ENCODE peak calls at places on chromosomes 1 and 21, in eight cellular contexts. One of them, this sample, is unnamed.

GRCh38 chr1:219858980-219859379 is 69.4 kb downstream of the SLC30A10 start:
- DNase-seq in adipocyte: no peak
- DNase-seq in IMR-90: no peak
- DNase-seq in fibroblast of lung: no peak
- DNase-seq in endothelial cell of umbilical vein: no peak
- DNase-seq in GM23248: no peak
- DNase-seq in NT2/D1: no peak
- DNase-seq in kidney: no peak
- DNase-seq in this sample: peak

GRCh38 chr1:9908846-9909221 is 1.2 kb downstream of the CTNNBIP1 start:
- DNase-seq in NT2/D1: no peak
- DNase-seq in IMR-90: no peak
- DNase-seq in adipocyte: no peak
- DNase-seq in endothelial cell of umbilical vein: no peak
- DNase-seq in kidney: peak
- DNase-seq in fibroblast of lung: no peak
- DNase-seq in GM23248: no peak
- DNase-seq in this sample: no peak

GRCh38 chr1:57590978-57591377 is 167.1 kb upstream of the DAB1 start:
- DNase-seq in adipocyte: no peak
- DNase-seq in kidney: no peak
- DNase-seq in NT2/D1: no peak
- DNase-seq in fibroblast of lung: no peak
- DNase-seq in IMR-90: no peak
- DNase-seq in endothelial cell of umbilical vein: no peak
- DNase-seq in GM23248: no peak
- DNase-seq in this sample: no peak

GRCh38 chr1:118979754-118980270 is 8.3 kb downstream of the TBX15 start:
- DNase-seq in GM23248: peak
- DNase-seq in fibroblast of lung: no peak
- DNase-seq in kidney: no peak
- DNase-seq in IMR-90: no peak
- DNase-seq in endothelial cell of umbilical vein: no peak
- DNase-seq in NT2/D1: no peak
- DNase-seq in adipocyte: no peak
- DNase-seq in this sample: no peak

GRCh38 chr21:36713746-36714145 is 14.8 kb downstream of the SIM2 start:
- DNase-seq in endothelial cell of umbilical vein: no peak
- DNase-seq in NT2/D1: no peak
- DNase-seq in fibroblast of lung: no peak
- DNase-seq in IMR-90: no peak
- DNase-seq in GM23248: no peak
- DNase-seq in adipocyte: no peak
- DNase-seq in kidney: no peak
- DNase-seq in this sample: no peak

GRCh38 chr1:220497220-220497756 is 30.6 kb upstream of the MARK1 start:
- DNase-seq in fibroblast of lung: no peak
- DNase-seq in IMR-90: no peak
- DNase-seq in kidney: no peak
- DNase-seq in endothelial cell of umbilical vein: no peak
- DNase-seq in adipocyte: no peak
- DNase-seq in GM23248: no peak
- DNase-seq in NT2/D1: no peak
- DNase-seq in this sample: no peak

GRCh38 chr1:7956218-7957032 is 5.1 kb upstream of the PARK7 start:
- DNase-seq in adipocyte: peak
- DNase-seq in IMR-90: peak
- DNase-seq in endothelial cell of umbilical vein: no peak
- DNase-seq in kidney: no peak
- DNase-seq in fibroblast of lung: peak
- DNase-seq in GM23248: peak
- DNase-seq in NT2/D1: no peak
- DNase-seq in this sample: no peak

GRCh38 chr1:43329995-43330751 is 7.4 kb upstream of the MPL start:
- DNase-seq in adipocyte: peak
- DNase-seq in IMR-90: peak
- DNase-seq in fibroblast of lung: peak
- DNase-seq in kidney: peak
- DNase-seq in NT2/D1: peak
- DNase-seq in endothelial cell of umbilical vein: peak
- DNase-seq in GM23248: peak
- DNase-seq in this sample: no peak

GRCh38 chr1:201511925-201512539 is 5.1 kb upstream of the CSRP1 start:
- DNase-seq in endothelial cell of umbilical vein: peak
- DNase-seq in GM23248: peak
- DNase-seq in IMR-90: no peak
- DNase-seq in fibroblast of lung: no peak
- DNase-seq in kidney: peak
- DNase-seq in adipocyte: no peak
- DNase-seq in NT2/D1: no peak
- DNase-seq in this sample: peak

GRCh38 chr1:230264342-230264741 is 161.8 kb downstream of the PGBD5 start:
- DNase-seq in fibroblast of lung: no peak
- DNase-seq in NT2/D1: no peak
- DNase-seq in IMR-90: no peak
- DNase-seq in endothelial cell of umbilical vein: no peak
- DNase-seq in kidney: no peak
- DNase-seq in GM23248: no peak
- DNase-seq in adipocyte: no peak
- DNase-seq in this sample: no peak

GRCh38 chr1:26358411-26359384 is 4.8 kb upstream of the CRYBG2 start:
- DNase-seq in GM23248: no peak
- DNase-seq in fibroblast of lung: no peak
- DNase-seq in NT2/D1: no peak
- DNase-seq in adipocyte: no peak
- DNase-seq in kidney: no peak
- DNase-seq in IMR-90: no peak
- DNase-seq in endothelial cell of umbilical vein: no peak
- DNase-seq in this sample: peak

GRCh38 chr1:223887724-223888428 is 42.1 kb upstream of the TP53BP2 start:
- DNase-seq in endothelial cell of umbilical vein: peak
- DNase-seq in kidney: no peak
- DNase-seq in adipocyte: peak
- DNase-seq in GM23248: peak
- DNase-seq in IMR-90: peak
- DNase-seq in fibroblast of lung: peak
- DNase-seq in NT2/D1: no peak
- DNase-seq in this sample: no peak

GRCh38 chr1:59029768-59030167 is 245.9 kb upstream of the JUN start:
- DNase-seq in kidney: no peak
- DNase-seq in endothelial cell of umbilical vein: peak
- DNase-seq in adipocyte: no peak
- DNase-seq in NT2/D1: no peak
- DNase-seq in GM23248: no peak
- DNase-seq in fibroblast of lung: no peak
- DNase-seq in IMR-90: no peak
- DNase-seq in this sample: no peak

GRCh38 chr1:63732666-63733065 is 41.2 kb upstream of the ROR1 start:
- DNase-seq in adipocyte: no peak
- DNase-seq in NT2/D1: no peak
- DNase-seq in GM23248: peak
- DNase-seq in kidney: no peak
- DNase-seq in fibroblast of lung: peak
- DNase-seq in endothelial cell of umbilical vein: peak
- DNase-seq in IMR-90: peak
- DNase-seq in this sample: no peak

GRCh38 chr1:228030451-228031201 is 23.8 kb downstream of the WNT3A start:
- DNase-seq in GM23248: no peak
- DNase-seq in kidney: peak
- DNase-seq in NT2/D1: no peak
- DNase-seq in adipocyte: no peak
- DNase-seq in fibroblast of lung: no peak
- DNase-seq in endothelial cell of umbilical vein: no peak
- DNase-seq in IMR-90: no peak
- DNase-seq in this sample: no peak

GRCh38 chr1:2949966-2950925 is 71.0 kb upstream of the ACTRT2 start:
- DNase-seq in IMR-90: no peak
- DNase-seq in adipocyte: no peak
- DNase-seq in GM23248: no peak
- DNase-seq in kidney: peak
- DNase-seq in NT2/D1: no peak
- DNase-seq in fibroblast of lung: no peak
- DNase-seq in endothelial cell of umbilical vein: no peak
- DNase-seq in this sample: no peak

GRCh38 chr1:78240755-78241154 is 195.0 kb downstream of the GIPC2 start:
- DNase-seq in adipocyte: peak
- DNase-seq in IMR-90: peak
- DNase-seq in kidney: no peak
- DNase-seq in NT2/D1: no peak
- DNase-seq in fibroblast of lung: peak
- DNase-seq in GM23248: peak
- DNase-seq in endothelial cell of umbilical vein: no peak
- DNase-seq in this sample: no peak
- H3K4me3 ChIP-seq in adipocyte: no peak
- H3K4me3 ChIP-seq in IMR-90: no peak
- H3K4me3 ChIP-seq in kidney: no peak
- H3K4me3 ChIP-seq in NT2/D1: no peak
- H3K4me3 ChIP-seq in fibroblast of lung: no peak
- H3K4me3 ChIP-seq in GM23248: no peak
- H3K4me3 ChIP-seq in endothelial cell of umbilical vein: no peak
- H3K4me3 ChIP-seq in this sample: no peak

DNA sequence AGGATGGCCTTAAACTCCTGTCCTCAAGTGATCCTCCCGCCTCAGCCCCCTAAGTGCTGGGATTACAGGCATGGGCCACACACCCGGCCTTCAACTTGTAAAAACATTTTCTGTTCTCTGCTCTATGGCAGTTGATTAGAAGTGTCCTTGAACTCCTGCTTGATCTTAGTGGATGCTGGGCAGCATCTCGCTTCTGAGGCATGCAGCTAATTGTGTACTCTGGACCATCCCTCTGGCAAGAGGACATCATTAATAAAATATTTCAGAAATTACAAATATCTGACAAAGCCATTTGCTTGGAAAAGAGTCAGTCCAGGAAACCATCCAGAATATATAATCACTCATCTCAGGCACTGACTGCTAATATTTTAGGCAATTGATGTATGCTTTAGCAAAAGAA is 8.1 kb downstream of the NGF start:
- DNase-seq in GM23248: peak
- DNase-seq in endothelial cell of umbilical vein: no peak
- DNase-seq in adipocyte: peak
- DNase-seq in fibroblast of lung: peak
- DNase-seq in NT2/D1: no peak
- DNase-seq in kidney: no peak
- DNase-seq in IMR-90: peak
- DNase-seq in this sample: no peak
- H3K9ac ChIP-seq in GM23248: peak
- H3K9ac ChIP-seq in endothelial cell of umbilical vein: no peak
- H3K9ac ChIP-seq in adipocyte: peak
- H3K9ac ChIP-seq in fibroblast of lung: no peak
- H3K9ac ChIP-seq in NT2/D1: no peak
- H3K9ac ChIP-seq in kidney: no peak
- H3K9ac ChIP-seq in IMR-90: no peak
- H3K9ac ChIP-seq in this sample: no peak

GRCh38 chr1:108847464-108847863 is 9.4 kb downstream of the AKNAD1 start:
- DNase-seq in endothelial cell of umbilical vein: no peak
- DNase-seq in IMR-90: no peak
- DNase-seq in fibroblast of lung: no peak
- DNase-seq in adipocyte: no peak
- DNase-seq in NT2/D1: no peak
- DNase-seq in GM23248: no peak
- DNase-seq in kidney: no peak
- DNase-seq in this sample: no peak

GRCh38 chr1:108842525-108843181 is 14.2 kb downstream of the AKNAD1 start:
- DNase-seq in GM23248: no peak
- DNase-seq in adipocyte: no peak
- DNase-seq in kidney: no peak
- DNase-seq in fibroblast of lung: no peak
- DNase-seq in endothelial cell of umbilical vein: no peak
- DNase-seq in IMR-90: no peak
- DNase-seq in NT2/D1: no peak
- DNase-seq in this sample: no peak

GRCh38 chr1:108843390-108844188 is 13.3 kb downstream of the AKNAD1 start:
- DNase-seq in adipocyte: peak
- DNase-seq in endothelial cell of umbilical vein: no peak
- DNase-seq in fibroblast of lung: no peak
- DNase-seq in GM23248: no peak
- DNase-seq in kidney: no peak
- DNase-seq in NT2/D1: no peak
- DNase-seq in IMR-90: no peak
- DNase-seq in this sample: no peak

GRCh38 chr1:108848802-108849201 is 8.1 kb downstream of the AKNAD1 start:
- DNase-seq in IMR-90: no peak
- DNase-seq in fibroblast of lung: no peak
- DNase-seq in GM23248: no peak
- DNase-seq in NT2/D1: no peak
- DNase-seq in endothelial cell of umbilical vein: no peak
- DNase-seq in kidney: no peak
- DNase-seq in adipocyte: no peak
- DNase-seq in this sample: no peak

DNA sequence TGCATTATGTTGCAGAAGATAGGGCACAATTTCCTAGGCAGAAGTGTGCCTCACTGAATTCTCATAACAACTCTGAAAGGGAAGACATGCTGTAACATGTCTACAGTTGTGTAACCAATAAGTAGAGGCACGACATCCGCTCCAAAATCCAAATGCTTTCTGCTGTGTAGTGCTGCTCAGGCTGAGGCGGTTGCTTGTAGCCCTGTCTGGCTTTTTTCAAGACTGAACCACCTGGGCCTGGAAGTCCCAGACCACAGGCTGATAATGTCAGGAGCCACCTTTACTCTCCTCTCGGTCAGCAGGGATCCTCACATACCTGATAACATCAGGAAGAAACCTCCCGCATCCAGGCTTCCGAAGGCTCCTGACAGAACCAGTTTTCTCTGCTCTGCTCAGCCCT is 10.9 kb downstream of the AKNAD1 start:
- DNase-seq in kidney: no peak
- DNase-seq in fibroblast of lung: no peak
- DNase-seq in GM23248: no peak
- DNase-seq in adipocyte: no peak
- DNase-seq in NT2/D1: no peak
- DNase-seq in endothelial cell of umbilical vein: no peak
- DNase-seq in IMR-90: no peak
- DNase-seq in this sample: no peak
- H3K4me3 ChIP-seq in kidney: no peak
- H3K4me3 ChIP-seq in fibroblast of lung: no peak
- H3K4me3 ChIP-seq in GM23248: no peak
- H3K4me3 ChIP-seq in adipocyte: no peak
- H3K4me3 ChIP-seq in NT2/D1: no peak
- H3K4me3 ChIP-seq in endothelial cell of umbilical vein: no peak
- H3K4me3 ChIP-seq in IMR-90: no peak
- H3K4me3 ChIP-seq in this sample: no peak

GRCh38 chr1:15558516-15558915 is 26.3 kb downstream of the AGMAT start:
- DNase-seq in fibroblast of lung: no peak
- DNase-seq in kidney: no peak
- DNase-seq in NT2/D1: no peak
- DNase-seq in endothelial cell of umbilical vein: no peak
- DNase-seq in IMR-90: no peak
- DNase-seq in adipocyte: no peak
- DNase-seq in GM23248: no peak
- DNase-seq in this sample: no peak

GRCh38 chr1:15557594-15557993 is 27.3 kb downstream of the AGMAT start:
- DNase-seq in IMR-90: peak
- DNase-seq in adipocyte: no peak
- DNase-seq in kidney: no peak
- DNase-seq in GM23248: peak
- DNase-seq in NT2/D1: no peak
- DNase-seq in endothelial cell of umbilical vein: no peak
- DNase-seq in fibroblast of lung: no peak
- DNase-seq in this sample: no peak

GRCh38 chr1:15557008-15557407 is 27.8 kb downstream of the AGMAT start:
- DNase-seq in IMR-90: no peak
- DNase-seq in adipocyte: no peak
- DNase-seq in endothelial cell of umbilical vein: no peak
- DNase-seq in kidney: no peak
- DNase-seq in NT2/D1: no peak
- DNase-seq in fibroblast of lung: no peak
- DNase-seq in GM23248: no peak
- DNase-seq in this sample: no peak

GRCh38 chr1:15559189-15559815 is 25.5 kb downstream of the AGMAT start:
- DNase-seq in NT2/D1: no peak
- DNase-seq in IMR-90: no peak
- DNase-seq in endothelial cell of umbilical vein: no peak
- DNase-seq in fibroblast of lung: no peak
- DNase-seq in GM23248: no peak
- DNase-seq in kidney: no peak
- DNase-seq in adipocyte: no peak
- DNase-seq in this sample: peak
- H3K9ac ChIP-seq in NT2/D1: no peak
- H3K9ac ChIP-seq in IMR-90: no peak
- H3K9ac ChIP-seq in endothelial cell of umbilical vein: no peak
- H3K9ac ChIP-seq in fibroblast of lung: no peak
- H3K9ac ChIP-seq in GM23248: no peak
- H3K9ac ChIP-seq in kidney: no peak
- H3K9ac ChIP-seq in adipocyte: no peak
- H3K9ac ChIP-seq in this sample: no peak